ENCODE peak calls at places on chromosome 15, in eight cellular contexts. I is type B pancreatic cell; Z is HFFc6; E is thoracic aorta; X is GM04504; L is stimulated activated CD4-positive, alpha-beta T cell treated with anti-CD3 and anti-CD28 coated beads, TNF-alpha, amount 100 ng/mL, for 1 hour; O is body of pancreas; T is NAMALWA. M is an unnamed sample.

GRCh38 chr15:74227968-74228722 is 8.0 kb upstream of the CCDC33 start:
- DNase-seq in I (no peak), Z (no peak), E (no peak), X (no peak), L (no peak), O (no peak), T (no peak), M (no peak)

GRCh38 chr15:89928421-89928820 is 15.7 kb upstream of the ARPIN start:
- DNase-seq in I (no peak), Z (no peak), E (no peak), X (no peak), L (no peak), O (no peak), T (no peak), M (no peak)

GRCh38 chr15:78640840-78641733 is at the start of gene CHRNB4:
- DNase-seq in I (no peak), Z (no peak), E (no peak), X (no peak), L (no peak), O (no peak), T (no peak), M (no peak)

GRCh38 chr15:73550190-73550589 is 83.0 kb downstream of the NPTN start:
- DNase-seq in I (no peak), Z (no peak), E (no peak), X (no peak), L (no peak), O (no peak), T (no peak), M (no peak)

GRCh38 chr15:97425596-97425995 is 534.9 kb upstream of the ARRDC4 start:
- DNase-seq in I (no peak), Z (no peak), E (no peak), X (no peak), L (no peak), O (no peak), T (no peak), M (no peak)

GRCh38 chr15:60358935-60359672 is 38.7 kb downstream of the ANXA2 start:
- DNase-seq in I (no peak), Z (peak), E (no peak), X (no peak), L (no peak), O (peak), T (no peak), M (no peak)

GRCh38 chr15:71588746-71589145 is 221.6 kb upstream of the NR2E3 start:
- DNase-seq in I (no peak), Z (peak), E (no peak), X (no peak), L (no peak), O (no peak), T (no peak), M (no peak)

GRCh38 chr15:68256675-68257450 is 20.7 kb upstream of the FEM1B start:
- DNase-seq in I (peak), Z (peak), E (peak), X (peak), L (peak), O (peak), T (no peak), M (peak)

GRCh38 chr15:22811640-22812039 is 25.2 kb downstream of the NIPA1 start:
- DNase-seq in I (no peak), Z (no peak), E (no peak), X (peak), L (no peak), O (peak), T (no peak), M (no peak)

GRCh38 chr15:89822951-89823701 is 8.5 kb upstream of the ANPEP start:
- DNase-seq in I (no peak), Z (peak), E (no peak), X (no peak), L (no peak), O (peak), T (no peak), M (no peak)

GRCh38 chr15:48679952-48680351 is 34.4 kb upstream of the FBN1 start:
- DNase-seq in I (no peak), Z (no peak), E (no peak), X (no peak), L (no peak), O (no peak), T (no peak), M (no peak)

GRCh38 chr15:67829647-67830504 is 4.6 kb downstream of the SKOR1 start:
- DNase-seq in I (no peak), Z (no peak), E (no peak), X (no peak), L (no peak), O (no peak), T (no peak), M (no peak)

GRCh38 chr15:83656943-83657528 is 3.1 kb downstream of the ADAMTSL3 start:
- DNase-seq in I (no peak), Z (no peak), E (no peak), X (no peak), L (no peak), O (peak), T (no peak), M (no peak)

GRCh38 chr15:60894347-60894746 is 334.8 kb downstream of the RORA start:
- DNase-seq in I (no peak), Z (no peak), E (no peak), X (no peak), L (no peak), O (no peak), T (no peak), M (no peak)

GRCh38 chr15:84702961-84703482 is 12.9 kb downstream of the SEC11A start:
- DNase-seq in I (no peak), Z (peak), E (peak), X (no peak), L (no peak), O (peak), T (no peak), M (no peak)

GRCh38 chr15:38610748-38611147 is 46.1 kb upstream of the RASGRP1 start:
- DNase-seq in I (no peak), Z (no peak), E (no peak), X (no peak), L (no peak), O (no peak), T (peak), M (no peak)

GRCh38 chr15:62849316-62850129 is 193.0 kb upstream of the TPM1 start:
- DNase-seq in I (no peak), Z (no peak), E (no peak), X (no peak), L (no peak), O (no peak), T (no peak), M (no peak)

GRCh38 chr15:26082833-26083174 is 219.7 kb upstream of the ATP10A start:
- DNase-seq in I (no peak), Z (no peak), E (no peak), X (no peak), L (no peak), O (no peak), T (no peak), M (no peak)

GRCh38 chr15:33104276-33104675 is 90.2 kb downstream of the FMN1 start:
- DNase-seq in I (no peak), Z (peak), E (no peak), X (peak), L (no peak), O (no peak), T (no peak), M (peak)

GRCh38 chr15:59299919-59300617 is 72.6 kb downstream of the MYO1E start:
- DNase-seq in I (no peak), Z (peak), E (peak), X (peak), L (peak), O (peak), T (peak), M (peak)

GRCh38 chr15:62164500-62165028 is 521 bp downstream of the C2CD4B start:
- DNase-seq in I (no peak), Z (no peak), E (no peak), X (no peak), L (no peak), O (no peak), T (no peak), M (peak)

GRCh38 chr15:75809986-75810750 is 33.1 kb upstream of the UBE2Q2 start:
- DNase-seq in I (no peak), Z (peak), E (no peak), X (no peak), L (no peak), O (peak), T (peak), M (peak)

GRCh38 chr15:43118829-43119228 is 13.0 kb upstream of the UBR1 start:
- DNase-seq in I (no peak), Z (no peak), E (no peak), X (no peak), L (no peak), O (no peak), T (no peak), M (peak)

M was measured in MM.1S.